ENCODE peak calls at places on chromosomes 13 and 19, in ten cellular contexts. S is CD4-positive, alpha-beta memory T cell; T is PC-3; H is BE2C; B is fibroblast of lung; J is endothelial cell of umbilical vein; L is aorta; C is trophoblast cell; M is right lobe of liver; O is IMR-90. Y is an unnamed sample.

GRCh38 chr19:4971424-4971793 is 2.5 kb downstream of the KDM4B start:
- DNase-seq in S (peak; percentile 17), T (peak; percentile 60), H (peak; percentile 40), B (no peak), J (no peak), L (no peak), C (peak; percentile 63), M (peak; percentile 68), O (no peak), Y (no peak)

GRCh38 chr13:29746167-29746677 is 104.2 kb downstream of the UBL3 start:
- DNase-seq in S (no peak), T (no peak), H (no peak), B (no peak), J (no peak), L (no peak), C (no peak), M (no peak), O (no peak), Y (no peak)

GRCh38 chr13:36362251-36362650 is 16.1 kb upstream of the SPART start:
- DNase-seq in S (no peak), T (peak; percentile 64), H (no peak), B (peak; percentile 92), J (no peak), L (no peak), C (no peak), M (no peak), O (peak; percentile 91), Y (no peak)

GRCh38 chr19:5839312-5840017 is at the start of gene FUT6:
- DNase-seq in S (no peak), T (no peak), H (no peak), B (no peak), J (no peak), L (no peak), C (no peak), M (no peak), O (no peak), Y (no peak)

GRCh38 chr13:27556109-27556508 is 64.2 kb downstream of the LNX2 start:
- DNase-seq in S (no peak), T (peak; percentile 23), H (no peak), B (peak; percentile 67), J (peak; percentile 93), L (peak; percentile 73), C (no peak), M (no peak), O (peak; percentile 78), Y (no peak)

GRCh38 chr19:31223805-31224534 is 125.3 kb downstream of the TSHZ3 start:
- DNase-seq in S (no peak), T (no peak), H (no peak), B (peak; percentile 92), J (no peak), L (no peak), C (no peak), M (no peak), O (peak; percentile 98), Y (no peak)

GRCh38 chr13:33644607-33645543 is 173.1 kb upstream of the RFC3 start:
- DNase-seq in S (no peak), T (peak; percentile 36), H (no peak), B (peak; percentile 18), J (no peak), L (no peak), C (no peak), M (no peak), O (peak; percentile 4), Y (no peak)

GRCh38 chr19:11256189-11256588 is 6.1 kb downstream of the DOCK6 start:
- DNase-seq in S (no peak), T (no peak), H (no peak), B (no peak), J (peak; percentile 60), L (no peak), C (no peak), M (no peak), O (peak; percentile 33), Y (peak; percentile 71)

GRCh38 chr19:18669883-18670282 is 13.6 kb upstream of the CRTC1 start:
- DNase-seq in S (no peak), T (no peak), H (no peak), B (no peak), J (no peak), L (no peak), C (no peak), M (no peak), O (no peak), Y (no peak)

GRCh38 chr13:102191951-102192461 is 209.8 kb downstream of the FGF14 start:
- DNase-seq in S (no peak), T (peak; percentile 51), H (peak; percentile 26), B (peak; percentile 91), J (peak; percentile 4), L (peak; percentile 44), C (no peak), M (peak; percentile 61), O (peak; percentile 62), Y (no peak)

GRCh38 chr19:2982983-2983350 is 5.6 kb downstream of the TLE6 start:
- DNase-seq in S (no peak), T (peak; percentile 6), H (peak; percentile 99), B (peak; percentile 84), J (peak; percentile 93), L (peak; percentile 95), C (peak; percentile 53), M (peak; percentile 67), O (peak; percentile 68), Y (peak; percentile 89)

GRCh38 chr19:7690779-7691258 is 10.2 kb downstream of the TRAPPC5 start:
- DNase-seq in S (no peak), T (no peak), H (no peak), B (no peak), J (no peak), L (no peak), C (no peak), M (no peak), O (no peak), Y (no peak)

GRCh38 chr19:17762505-17763229 is 11.4 kb downstream of the FCHO1 start:
- DNase-seq in S (no peak), T (peak; percentile 70), H (peak; percentile 96), B (peak; percentile 83), J (peak; percentile 39), L (peak; percentile 67), C (peak; percentile 25), M (no peak), O (peak; percentile 62), Y (no peak)

GRCh38 chr19:50203281-50204080 is at the start of gene MYH14:
- DNase-seq in S (no peak), T (peak; percentile 99), H (peak; percentile 52), B (peak; percentile 3), J (peak; percentile 39), L (peak; percentile 88), C (no peak), M (peak; percentile 93), O (no peak), Y (peak; percentile 87)

GRCh38 chr13:94236876-94237275 is 242.6 kb downstream of the DCT start:
- DNase-seq in S (no peak), T (no peak), H (no peak), B (no peak), J (no peak), L (no peak), C (no peak), M (no peak), O (no peak), Y (no peak)

GRCh38 chr19:11881151-11881800 is 6.3 kb upstream of the ZNF69 start:
- DNase-seq in S (peak; percentile 56), T (peak; percentile 56), H (peak; percentile 71), B (peak; percentile 28), J (peak; percentile 54), L (peak; percentile 50), C (peak; percentile 60), M (peak; percentile 37), O (peak; percentile 51), Y (peak; percentile 20)

GRCh38 chr19:2261438-2262172 is 5.4 kb upstream of the JSRP1 start:
- DNase-seq in S (no peak), T (peak; percentile 37), H (peak; percentile 53), B (no peak), J (peak; percentile 49), L (no peak), C (no peak), M (no peak), O (no peak), Y (no peak)

GRCh38 chr19:13016245-13016627 is 21.0 kb downstream of the NFIX start:
- DNase-seq in S (no peak), T (peak; percentile 39), H (no peak), B (no peak), J (no peak), L (no peak), C (no peak), M (no peak), O (no peak), Y (no peak)

GRCh38 chr13:112175162-112176075 is 108.5 kb downstream of the SOX1 start:
- DNase-seq in S (no peak), T (no peak), H (no peak), B (no peak), J (no peak), L (no peak), C (no peak), M (no peak), O (no peak), Y (no peak)
- H3K4me1 ChIP-seq in S (no peaks in the 10 kb centered on the region), T (no peaks in the 10 kb centered on the region), H (no peaks in the 10 kb centered on the region), B (no peaks in the 10 kb centered on the region), J (no peaks in the 10 kb centered on the region), L (no peaks in the 10 kb centered on the region), C (no peaks in the 10 kb centered on the region), M (no peaks in the 10 kb centered on the region), O (no peaks in the 10 kb centered on the region), Y (peaks cover 16% of the 10 kb centered on the region)

GRCh38 chr13:40186636-40187323 is 479.7 kb downstream of the FOXO1 start:
- DNase-seq in S (no peak), T (no peak), H (no peak), B (no peak), J (no peak), L (no peak), C (no peak), M (no peak), O (no peak), Y (no peak)
- H3K4me1 ChIP-seq in S (peaks cover 79% of the 10 kb centered on the region), T (peaks cover 8% of the 10 kb centered on the region), H (no peaks in the 10 kb centered on the region), B (no peaks in the 10 kb centered on the region), J (peaks cover 20% of the 10 kb centered on the region), L (no peaks in the 10 kb centered on the region), C (peaks cover 7% of the 10 kb centered on the region), M (peaks cover 8% of the 10 kb centered on the region), O (no peaks in the 10 kb centered on the region), Y (peaks cover 32% of the 10 kb centered on the region)

DNA sequence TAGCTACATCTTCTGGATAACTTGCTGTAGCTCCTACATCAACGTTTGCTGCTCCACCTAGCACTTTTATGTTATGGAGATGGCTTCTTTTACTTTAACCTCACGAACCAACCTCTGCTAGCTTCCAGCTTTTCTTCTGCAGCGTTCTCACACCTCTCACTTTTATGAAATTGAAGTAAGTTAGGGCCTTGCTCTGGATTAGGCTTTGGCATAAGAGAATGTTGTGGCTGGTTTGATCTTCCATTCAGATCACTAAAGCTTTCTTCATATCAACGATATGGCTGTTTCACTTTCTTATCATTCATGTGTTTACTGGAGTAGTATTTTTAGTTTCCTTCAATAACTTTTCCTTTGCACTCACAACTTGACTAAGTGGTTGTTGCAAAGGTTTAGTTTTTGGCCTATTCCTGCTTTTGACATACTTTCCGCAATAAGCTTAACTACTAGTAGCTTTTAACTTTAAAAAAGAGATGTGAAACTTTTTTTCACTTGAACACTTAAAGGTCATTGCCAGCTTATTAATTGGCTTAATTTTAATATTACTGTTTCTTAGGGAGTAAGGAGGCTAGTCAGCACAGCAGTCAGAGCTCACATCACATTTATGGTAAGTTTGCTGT is 60.0 kb upstream of the SPRY2 start:
- DNase-seq in S (no peak), T (no peak), H (no peak), B (no peak), J (no peak), L (no peak), C (no peak), M (no peak), O (no peak), Y (no peak)
- H3K4me1 ChIP-seq in S (no peaks in the 10 kb centered on the region), T (no peaks in the 10 kb centered on the region), H (no peaks in the 10 kb centered on the region), B (no peaks in the 10 kb centered on the region), J (no peaks in the 10 kb centered on the region), L (no peaks in the 10 kb centered on the region), C (no peaks in the 10 kb centered on the region), M (no peaks in the 10 kb centered on the region), O (no peaks in the 10 kb centered on the region), Y (no peaks in the 10 kb centered on the region)

GRCh38 chr13:75795274-75795673 is 159.1 kb downstream of the LMO7 start:
- DNase-seq in S (no peak), T (no peak), H (no peak), B (no peak), J (no peak), L (no peak), C (no peak), M (no peak), O (no peak), Y (no peak)
- H3K4me1 ChIP-seq in S (no peaks in the 10 kb centered on the region), T (peaks cover 42% of the 10 kb centered on the region), H (no peaks in the 10 kb centered on the region), B (peaks cover 14% of the 10 kb centered on the region), J (peaks cover 16% of the 10 kb centered on the region), L (no peaks in the 10 kb centered on the region), C (no peaks in the 10 kb centered on the region), M (peaks cover 44% of the 10 kb centered on the region), O (peaks cover 9% of the 10 kb centered on the region), Y (peaks cover 63% of the 10 kb centered on the region)

Y was measured in left ventricle myocardium inferior.